ENCODE peak calls at places on chromosome 22, in six cellular contexts. E is transverse colon, O is stomach, T is heart right ventricle, Q is adrenal gland, B is psoas muscle. V is an unnamed sample.

GRCh38 chr22:43707650-43708049 is 104.5 kb downstream of the EFCAB6 start:
- DNase-seq in B (no peak), E (no peak), O (no peak), T (no peak), Q (no peak), V (no peak)

GRCh38 chr22:37472418-37473006 is 13.7 kb downstream of the MFNG start:
- DNase-seq in O (peak; percentile 67), B (no peak), Q (no peak), E (peak; percentile 59), T (no peak), V (no peak)

GRCh38 chr22:28025333-28025732 is 106.3 kb upstream of the PITPNB start:
- DNase-seq in Q (peak; percentile 10), E (no peak), B (no peak), O (peak; percentile 18), T (no peak), V (no peak)

GRCh38 chr22:17811119-17811518 is 36.9 kb upstream of the BID start:
- DNase-seq in B (no peak), O (no peak), E (no peak), Q (no peak), T (no peak), V (no peak)

GRCh38 chr22:40410731-40411505 is 40.5 kb downstream of the SGSM3 start:
- DNase-seq in B (no peak), Q (no peak), E (no peak), T (no peak), O (no peak), V (no peak)

GRCh38 chr22:40544758-40545157 is 91.8 kb downstream of the MRTFA start:
- DNase-seq in B (no peak), Q (no peak), E (no peak), O (no peak), T (no peak), V (no peak)

GRCh38 chr22:33917744-33918406 is 2.4 kb downstream of the LARGE1 start:
- DNase-seq in Q (no peak), O (no peak), T (no peak), E (no peak), B (no peak), V (no peak)

GRCh38 chr22:40676644-40677043 is 2.6 kb upstream of the MCHR1 start:
- DNase-seq in O (no peak), Q (no peak), B (no peak), T (no peak), E (no peak), V (no peak)

GRCh38 chr22:31036671-31037550 is 44.2 kb upstream of the SMTN start:
- DNase-seq in Q (no peak), O (no peak), T (no peak), B (peak; percentile 30), E (peak; percentile 34), V (no peak)

GRCh38 chr22:39898997-39899396 is 1.9 kb upstream of the GRAP2 start:
- DNase-seq in Q (no peak), E (no peak), B (no peak), O (no peak), T (no peak), V (no peak)

GRCh38 chr22:50293441-50294318 is 13.8 kb downstream of the PLXNB2 start:
- DNase-seq in Q (no peak), E (peak; percentile 85), B (peak; percentile 50), T (peak; percentile 75), O (peak; percentile 94), V (peak; percentile 79)

GRCh38 chr22:41557401-41558240 is 3.2 kb upstream of the CSDC2 start:
- DNase-seq in Q (peak; percentile 75), E (peak; percentile 46), O (peak; percentile 78), T (peak; percentile 70), B (peak; percentile 50), V (peak; percentile 81)

GRCh38 chr22:49760280-49760629 is 67.4 kb downstream of the BRD1 start:
- DNase-seq in O (no peak), B (no peak), Q (no peak), T (no peak), E (no peak), V (no peak)

GRCh38 chr22:27810566-27810965 is 9.0 kb upstream of the MN1 start:
- DNase-seq in B (peak; percentile 82), T (peak; percentile 61), E (peak; percentile 47), Q (no peak), O (peak; percentile 73), V (no peak)

GRCh38 chr22:48396091-48396784 is 1431.4 kb downstream of the BRD1 start:
- DNase-seq in Q (no peak), B (no peak), T (no peak), E (no peak), O (no peak), V (no peak)

GRCh38 chr22:48394787-48395620 is 1432.7 kb downstream of the BRD1 start:
- DNase-seq in E (no peak), Q (no peak), T (no peak), B (no peak), O (no peak), V (no peak)

GRCh38 chr22:48397531-48398180 is 1430.0 kb downstream of the BRD1 start:
- DNase-seq in O (no peak), T (no peak), B (no peak), E (no peak), Q (no peak), V (no peak)

GRCh38 chr22:48396785-48397530 is 1430.7 kb downstream of the BRD1 start:
- DNase-seq in B (no peak), T (no peak), E (no peak), O (no peak), Q (no peak), V (no peak)

GRCh38 chr22:48398181-48398905 is 1429.3 kb downstream of the BRD1 start:
- DNase-seq in B (no peak), Q (no peak), E (no peak), O (no peak), T (no peak), V (no peak)
- H3K4me3 ChIP-seq in B (no peak overlapping the region), Q (no peak overlapping the region), E (no peak overlapping the region), O (no peak overlapping the region), T (no peak overlapping the region), V (no peak overlapping the region)

GRCh38 chr22:36053242-36054147 is 24.9 kb upstream of the RBFOX2 start:
- DNase-seq in T (no peak), E (no peak), Q (no peak), O (no peak), B (no peak), V (no peak)
- H3K27ac ChIP-seq in T (no peak overlapping the region), E (no peak overlapping the region), Q (no peak overlapping the region), O (no peak overlapping the region), B (no peak overlapping the region), V (no peak overlapping the region)

GRCh38 chr22:38494939-38495338 is 11.2 kb downstream of the DDX17 start:
- DNase-seq in Q (no peak), E (no peak), B (no peak), O (no peak), T (no peak), V (no peak)
- TF ChIP-seq CTCF in Q (no peak), E (no peak), B (no peak), O (no peak), T (no peak), V (no peak)

DNA sequence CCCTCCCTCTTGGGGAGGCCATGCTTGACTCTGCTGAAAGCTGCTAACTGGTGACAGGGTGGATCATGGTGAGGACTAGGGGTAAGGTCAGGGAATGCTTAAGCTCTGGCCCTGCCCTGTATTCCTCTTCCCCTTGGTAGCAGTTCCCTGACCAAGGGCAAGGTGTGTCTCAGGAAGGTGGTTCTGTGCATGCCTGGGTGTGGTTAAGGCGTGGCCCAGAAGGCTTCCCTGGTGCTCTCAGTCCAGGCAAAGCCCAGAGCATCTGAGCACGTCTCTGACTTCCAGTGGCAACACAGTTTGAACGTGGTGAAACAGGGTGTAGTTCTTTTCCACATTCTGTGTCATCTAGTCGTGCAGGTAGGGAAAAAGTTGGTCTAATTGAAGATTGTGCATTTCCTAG is 53.1 kb upstream of the HORMAD2 start:
- DNase-seq in E (peak; percentile 85), B (no peak), T (no peak), O (peak; percentile 64), Q (no peak), V (no peak)
- H3K4me3 ChIP-seq in E (no peak overlapping the region), B (no peak overlapping the region), T (no peak overlapping the region), O (no peak overlapping the region), Q (no peak overlapping the region), V (no peak overlapping the region)

GRCh38 chr22:29344137-29344536 is 28.6 kb upstream of the RASL10A start:
- DNase-seq in Q (peak; percentile 58), T (peak; percentile 57), B (peak; percentile 87), O (peak; percentile 88), E (peak; percentile 45), V (peak; percentile 72)
- H3K27ac ChIP-seq in Q (no peak overlapping the region), T (peak overlapping the region; percentile 53), B (peak overlapping the region; percentile 79), O (peak overlapping the region; percentile 56), E (no peak overlapping the region), V (no peak overlapping the region)

GRCh38 chr22:26679003-26679629 is 21.7 kb downstream of the MIAT start:
- DNase-seq in T (peak; percentile 77), E (peak; percentile 80), Q (peak; percentile 73), O (peak; percentile 78), B (peak; percentile 64), V (peak; percentile 76)
- TF ChIP-seq CTCF in T (peak; percentile 96), E (peak; percentile 92), Q (peak; percentile 78), O (peak; percentile 75), B (peak; percentile 94), V (peak; percentile 95)

DNA sequence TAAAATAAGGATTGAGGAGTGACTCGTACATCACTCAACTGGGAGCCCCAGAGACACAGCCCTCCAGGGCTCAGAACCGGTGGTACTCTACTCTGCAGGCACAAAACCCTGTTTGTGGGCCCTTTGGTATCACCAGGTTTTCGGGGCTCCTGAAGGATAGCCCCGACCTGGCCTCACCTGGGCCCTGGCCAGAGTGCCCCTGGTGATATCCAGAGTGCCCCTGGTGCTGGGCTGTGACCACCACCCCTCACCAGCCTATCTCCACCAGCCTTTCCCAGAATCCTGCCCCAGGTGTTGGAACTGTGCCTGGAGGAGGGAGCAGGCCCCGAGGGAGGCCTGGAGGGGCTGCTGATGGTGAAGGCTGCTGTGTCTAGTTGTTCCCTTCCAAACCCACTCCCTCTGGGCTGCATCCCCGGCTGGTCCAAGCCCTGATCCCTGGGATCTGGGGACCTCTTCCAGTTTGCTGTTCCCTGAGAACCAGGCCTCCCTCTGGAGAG is 2.2 kb upstream of the GGT5 start:
- DNase-seq in B (no peak), T (peak; percentile 44), E (no peak), O (no peak), Q (no peak), V (no peak)
- H3K4me3 ChIP-seq in B (no peak overlapping the region), T (no peak overlapping the region), E (no peak overlapping the region), O (no peak overlapping the region), Q (no peak overlapping the region), V (no peak overlapping the region)

GRCh38 chr22:23225337-23225723 is 45.0 kb downstream of the BCR start:
- DNase-seq in T (no peak), Q (no peak), O (no peak), E (no peak), B (no peak), V (no peak)
- H3K27ac ChIP-seq in T (peak overlapping the region; percentile 79), Q (no peak overlapping the region), O (peak overlapping the region; percentile 72), E (peak overlapping the region; percentile 72), B (peak overlapping the region; percentile 46), V (peak overlapping the region; percentile 60)

GRCh38 chr22:46035742-46036557 is 59.0 kb upstream of the WNT7B start:
- DNase-seq in T (peak; percentile 99), O (peak; percentile 100), E (peak; percentile 100), B (peak; percentile 100), Q (peak; percentile 100), V (peak; percentile 100)
- TF ChIP-seq CTCF in T (no peak), O (no peak), E (no peak), B (no peak), Q (no peak), V (no peak)